ENCODE peak calls at places on chromosomes 13 and 19, in five cellular contexts. O is breast epithelium, E is WERI-Rb-1, N is fibroblast of the aortic adventitia, F is epithelial cell of esophagus. L is an unnamed sample.

GRCh38 chr19:41166888-41167804 is 25.9 kb upstream of the CYP2S1 start:
- DNase-seq in O (no peak), E (no peak), N (no peak), F (no peak), L (no peak)

GRCh38 chr19:15115762-15116615 is 8.8 kb downstream of the SYDE1 start:
- DNase-seq in O (no peak), E (no peak), N (no peak), F (no peak), L (no peak)

GRCh38 chr19:7258840-7259395 is 35.3 kb downstream of the INSR start:
- DNase-seq in O (no peak), E (no peak), N (no peak), F (no peak), L (no peak)

GRCh38 chr19:48603449-48603848 is 3.1 kb upstream of the SPACA4 start:
- DNase-seq in O (no peak), E (no peak), N (no peak), F (no peak), L (no peak)

GRCh38 chr13:77876176-77876575 is 42.5 kb downstream of the EDNRB start:
- DNase-seq in O (no peak), E (no peak), N (peak), F (no peak), L (no peak)

GRCh38 chr13:40464991-40465390 is 201.4 kb downstream of the FOXO1 start:
- DNase-seq in O (no peak), E (no peak), N (no peak), F (peak), L (peak)

GRCh38 chr13:20993661-20994440 is 67.5 kb downstream of the LATS2 start:
- DNase-seq in O (no peak), E (no peak), N (no peak), F (peak), L (peak)

GRCh38 chr19:19320362-19321142 is at the start of the genes MAU2 and SUGP1:
- DNase-seq in O (peak), E (peak), N (peak), F (peak), L (peak)

GRCh38 chr13:22812793-22813192 is 368.0 kb upstream of the SGCG start:
- DNase-seq in O (no peak), E (no peak), N (no peak), F (peak), L (no peak)

GRCh38 chr19:51136333-51136732 is 5.8 kb upstream of the SIGLEC7 start:
- DNase-seq in O (no peak), E (no peak), N (no peak), F (no peak), L (no peak)

GRCh38 chr13:59747529-59747928 is 416.2 kb downstream of the DIAPH3 start:
- DNase-seq in O (no peak), E (no peak), N (no peak), F (no peak), L (no peak)

GRCh38 chr13:31385534-31385933 is 185.8 kb downstream of the B3GLCT start:
- DNase-seq in O (no peak), E (no peak), N (no peak), F (no peak), L (no peak)

DNA sequence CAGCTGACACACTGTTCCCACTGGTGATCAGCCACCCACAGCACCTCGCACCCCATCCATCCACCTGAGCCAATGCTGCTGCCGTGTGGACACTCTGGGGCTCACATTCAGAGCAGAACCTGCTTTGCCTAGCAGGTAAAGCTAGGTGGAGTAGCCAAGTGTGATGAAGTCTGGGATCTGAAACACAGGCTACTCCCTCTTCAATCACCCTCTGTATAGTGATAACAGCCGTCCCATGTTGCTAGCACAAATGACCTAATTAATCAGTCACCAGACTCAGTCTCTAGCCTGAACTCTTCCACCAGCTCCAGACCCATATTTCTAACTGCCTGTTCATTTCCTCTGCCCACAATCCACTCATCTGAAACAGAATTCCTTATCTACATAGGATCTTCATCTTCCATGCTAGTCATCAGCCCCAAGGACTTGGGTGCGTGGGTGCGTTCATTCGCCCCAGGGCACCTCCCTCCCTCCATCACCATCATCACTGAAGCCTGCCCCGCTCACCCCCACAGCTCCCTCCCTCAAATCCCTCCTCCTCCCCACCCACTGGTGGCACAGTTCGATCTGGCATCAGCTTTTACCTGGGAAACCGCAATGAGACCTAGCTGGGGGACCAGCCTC is 19.8 kb downstream of the STK24 start:
- DNase-seq in O (no peak), E (peak), N (no peak), F (peak), L (no peak)
- TF ChIP-seq CTCF in O (no peak), E (peak), N (no peak), F (peak), L (peak)

DNA sequence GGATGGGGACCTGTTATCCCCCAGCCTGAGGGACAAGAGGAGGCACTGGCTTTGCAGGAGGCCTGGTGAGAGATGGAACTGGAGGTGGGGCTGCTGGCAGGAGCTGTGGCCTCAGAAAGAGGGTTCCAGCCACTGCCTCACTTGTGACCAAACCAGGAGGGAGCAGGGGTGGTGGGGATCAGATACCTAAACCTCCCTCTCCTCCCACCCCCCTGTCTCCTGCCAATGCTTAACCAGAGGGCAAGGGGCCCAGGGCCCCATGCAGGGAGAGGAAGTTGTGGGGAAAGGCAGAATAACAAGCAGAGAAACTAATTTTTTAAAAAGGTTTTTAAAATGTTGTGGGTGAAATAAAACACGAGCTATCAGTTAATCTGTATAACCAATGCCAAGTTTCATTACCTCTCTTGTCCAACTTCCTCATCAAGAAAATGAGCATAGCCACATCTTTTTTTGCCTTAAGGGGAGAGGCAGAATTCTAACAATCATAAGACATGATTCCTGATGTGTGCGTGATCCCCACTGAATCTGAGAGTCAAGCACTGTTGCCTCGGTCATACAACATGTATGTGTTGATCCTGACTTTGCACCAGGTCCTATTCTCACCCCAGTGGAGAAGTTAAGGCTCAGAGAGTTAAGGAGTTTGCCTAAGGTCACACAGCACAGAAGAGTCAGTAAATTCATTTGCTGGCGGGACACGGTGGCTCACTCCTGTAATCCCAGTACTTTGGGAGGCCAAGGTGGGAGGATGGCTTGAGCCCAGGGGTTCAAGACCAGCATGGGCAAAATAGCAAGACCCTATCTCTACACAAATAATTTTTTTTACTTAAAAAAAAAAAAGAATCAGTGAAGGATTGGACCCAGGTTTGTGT is 12.9 kb downstream of the FXYD5 start:
- DNase-seq in O (no peak), E (no peak), N (no peak), F (no peak), L (no peak)
- H3K4me3 ChIP-seq in O (no peak), E (no peak), N (no peak), F (no peak), L (no peak)

DNA sequence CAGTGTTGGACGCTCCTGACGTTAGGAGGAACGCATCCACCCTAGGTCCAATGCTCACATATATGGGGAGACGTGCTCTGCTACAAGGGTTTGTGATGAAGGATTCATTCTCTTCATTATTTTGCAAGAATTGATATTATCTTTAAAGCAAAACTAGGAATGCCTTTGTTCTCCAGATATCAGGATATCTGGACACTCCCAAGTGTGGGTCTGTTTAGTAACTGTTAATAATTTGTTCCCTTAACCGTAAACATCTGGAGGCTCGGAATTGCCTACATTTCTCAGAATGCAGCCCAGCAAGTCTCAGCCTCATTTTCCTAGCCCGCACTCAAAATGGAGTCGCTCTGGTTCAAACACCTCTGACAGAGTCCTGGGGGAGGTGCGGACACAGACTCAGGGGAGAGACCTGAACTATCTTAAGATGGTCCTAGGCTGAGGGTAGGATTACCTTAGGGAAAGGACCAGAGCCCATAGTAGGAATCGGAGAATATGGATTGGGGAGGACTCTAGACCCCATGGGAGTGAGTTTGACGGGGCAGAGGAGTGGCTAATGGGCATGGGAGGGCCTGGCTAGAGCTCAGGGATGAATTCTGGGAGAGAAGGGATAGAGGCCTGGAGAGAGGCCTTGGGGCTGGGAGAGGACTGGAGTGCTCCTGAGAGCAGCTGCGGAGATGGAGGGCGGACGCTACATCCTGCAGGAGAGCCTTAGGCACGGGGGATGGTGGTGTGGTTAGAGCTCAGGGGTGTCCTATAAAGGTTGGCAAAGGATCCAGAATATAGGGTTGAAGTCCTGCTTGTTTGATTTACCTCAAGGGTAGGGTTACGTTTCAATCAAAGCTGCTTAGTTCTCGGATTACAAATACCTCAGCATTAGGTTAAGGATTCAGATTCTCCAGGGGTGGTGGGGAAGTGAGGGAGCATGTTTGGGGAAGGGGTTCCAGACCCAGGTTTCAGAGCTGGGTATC is 43.2 kb downstream of the ZNF331 start:
- DNase-seq in O (no peak), E (no peak), N (no peak), F (no peak), L (no peak)
- TF ChIP-seq CTCF in O (no peak), E (no peak), N (no peak), F (no peak), L (no peak)

GRCh38 chr19:46365561-46365960 is 18.7 kb downstream of the PPP5C start:
- DNase-seq in O (no peak), E (no peak), N (no peak), F (no peak), L (no peak)

GRCh38 chr19:46357846-46358583 is 11.1 kb downstream of the PPP5C start:
- DNase-seq in O (no peak), E (no peak), N (peak), F (no peak), L (no peak)

GRCh38 chr19:46366620-46367277 is 19.9 kb downstream of the PPP5C start:
- DNase-seq in O (no peak), E (no peak), N (no peak), F (no peak), L (no peak)

GRCh38 chr19:46364359-46364758 is 17.5 kb downstream of the PPP5C start:
- DNase-seq in O (no peak), E (no peak), N (no peak), F (no peak), L (no peak)

GRCh38 chr19:46361915-46362314 is 15.0 kb downstream of the PPP5C start:
- DNase-seq in O (no peak), E (no peak), N (no peak), F (no peak), L (no peak)
- H3K4me3 ChIP-seq in O (no peak), E (no peak), N (no peak), F (no peak), L (no peak)

GRCh38 chr19:42424712-42425131 is 2.5 kb downstream of the LIPE start:
- DNase-seq in O (no peak), E (no peak), N (no peak), F (no peak), L (no peak)
- TF ChIP-seq CTCF in O (no peak), E (peak), N (no peak), F (no peak), L (no peak)

GRCh38 chr19:47469719-47470118 is 2.0 kb downstream of the SLC8A2 start:
- DNase-seq in O (no peak), E (no peak), N (no peak), F (no peak), L (no peak)

GRCh38 chr19:47471733-47472457 is at the start of gene SLC8A2:
- DNase-seq in O (peak), E (peak), N (peak), F (peak), L (peak)

GRCh38 chr19:47470447-47471195 is 1.1 kb downstream of the SLC8A2 start:
- DNase-seq in O (no peak), E (no peak), N (no peak), F (no peak), L (no peak)

GRCh38 chr19:47473336-47473735 is 1.6 kb upstream of the SLC8A2 start:
- DNase-seq in O (no peak), E (no peak), N (no peak), F (no peak), L (no peak)

GRCh38 chr19:47471381-47471732 is 336 bp downstream of the SLC8A2 start:
- DNase-seq in O (no peak), E (no peak), N (no peak), F (no peak), L (no peak)
- H3K4me3 ChIP-seq in O (no peak), E (peak), N (no peak), F (no peak), L (no peak)